ENCODE peak calls at places on chromosomes 1 and 21, in five cellular contexts. T is cardiac muscle cell, O is neural progenitor cell, U is GM12865, V is astrocyte of the cerebellum. P is an unnamed sample.

GRCh38 chr21:44872266-44872567 is 1.3 kb downstream of the PTTG1IP start:
- DNase-seq in T (no peak), O (no peak), U (no peak), V (no peak), P (no peak)

GRCh38 chr1:206734499-206735142 is 36.0 kb upstream of the IL19 start:
- DNase-seq in T (peak; percentile 44), O (peak; percentile 64), U (peak; percentile 79), V (no peak), P (no peak)

GRCh38 chr1:33081554-33082305 is 777 bp downstream of the AZIN2 start:
- DNase-seq in T (peak; percentile 22), O (peak; percentile 57), U (no peak), V (no peak), P (no peak)

GRCh38 chr1:173864179-173864867 is 3.5 kb downstream of the GAS5 start:
- DNase-seq in T (no peak), O (no peak), U (peak; percentile 5), V (no peak), P (no peak)

GRCh38 chr1:113073457-113073950 is 506 bp downstream of the LRIG2 start:
- DNase-seq in T (peak; percentile 83), O (peak; percentile 89), U (peak; percentile 51), V (no peak), P (peak; percentile 15)

GRCh38 chr21:36183144-36183795 is 26.6 kb downstream of the DOP1B start:
- DNase-seq in T (no peak), O (no peak), U (no peak), V (no peak), P (no peak)

GRCh38 chr1:96329121-96329520 is 392.5 kb upstream of the PTBP2 start:
- DNase-seq in T (no peak), O (no peak), U (no peak), V (no peak), P (peak; percentile 3)

GRCh38 chr1:33454646-33455282 is 17.7 kb upstream of the ZSCAN20 start:
- DNase-seq in T (no peak), O (no peak), U (no peak), V (no peak), P (no peak)

GRCh38 chr1:224432141-224432540 is 2.5 kb downstream of the WDR26 start:
- DNase-seq in T (no peak), O (no peak), U (no peak), V (no peak), P (no peak)

GRCh38 chr1:98048234-98048633 is 127.4 kb upstream of the DPYD start:
- DNase-seq in T (peak; percentile 92), O (peak; percentile 92), U (peak; percentile 69), V (peak; percentile 78), P (peak; percentile 85)

GRCh38 chr1:154325583-154326545 is 539 bp downstream of the ATP8B2 start:
- DNase-seq in T (peak; percentile 92), O (peak; percentile 92), U (peak; percentile 43), V (peak; percentile 70), P (peak; percentile 73)

GRCh38 chr1:228776439-228776838 is 41.2 kb downstream of the RHOU start:
- DNase-seq in T (no peak), O (no peak), U (no peak), V (no peak), P (no peak)

GRCh38 chr1:187909382-187909781 is 1080.6 kb downstream of the PLA2G4A start:
- DNase-seq in T (no peak), O (no peak), U (no peak), V (no peak), P (no peak)

GRCh38 chr1:222126052-222126451 is 384.2 kb upstream of the DUSP10 start:
- DNase-seq in T (no peak), O (no peak), U (no peak), V (no peak), P (no peak)

GRCh38 chr1:30789388-30790255 is 32.0 kb upstream of the LAPTM5 start:
- DNase-seq in T (no peak), O (no peak), U (no peak), V (no peak), P (no peak)

DNA sequence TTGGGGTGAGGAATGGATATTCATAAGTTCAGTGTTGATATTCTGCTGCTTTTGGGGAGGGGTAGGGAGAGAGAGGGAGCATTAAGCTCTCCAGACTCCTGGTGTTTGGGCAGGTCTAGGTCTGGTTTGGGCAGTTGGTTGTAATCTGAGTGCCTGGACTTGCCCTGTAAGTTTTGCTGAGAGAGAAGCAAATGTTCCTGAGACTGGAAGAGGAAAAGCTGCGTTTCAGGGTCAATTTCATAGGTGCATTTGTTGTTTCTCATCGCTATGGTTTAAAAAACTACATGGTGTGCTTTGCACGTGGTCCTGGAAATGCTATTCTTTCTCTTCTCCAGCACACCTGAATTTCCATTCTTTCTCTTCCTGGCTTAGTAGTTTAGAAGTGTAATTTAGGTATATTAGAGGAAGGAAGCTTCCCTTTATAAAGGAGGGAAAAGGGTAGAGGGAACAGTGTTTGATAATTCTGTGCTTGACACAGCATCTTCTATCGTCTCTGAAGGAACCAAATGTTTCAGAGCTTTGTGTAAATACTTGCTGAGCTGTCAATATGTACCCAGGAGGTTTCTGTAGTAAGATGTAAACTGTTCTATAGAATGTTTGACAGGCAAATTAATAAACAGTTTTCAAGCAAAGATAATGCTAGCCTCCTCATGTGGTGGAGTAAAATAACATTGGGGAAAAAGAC is 6.3 kb downstream of the ARID1A start:
- DNase-seq in T (no peak), O (no peak), U (no peak), V (no peak), P (no peak)
- H3K4me3 ChIP-seq in T (no peak overlapping the region), O (peak overlapping the region; percentile 90), U (peak overlapping the region; percentile 88), V (no peak overlapping the region), P (peak overlapping the region; percentile 8)

GRCh38 chr1:226549094-226549936 is 751 bp downstream of the STUM start:
- DNase-seq in T (no peak), O (peak; percentile 19), U (no peak), V (no peak), P (no peak)
- H3K4me3 ChIP-seq in T (peak overlapping the region; percentile 39), O (peak overlapping the region; percentile 58), U (no peak overlapping the region), V (peak overlapping the region; percentile 22), P (no peak overlapping the region)

GRCh38 chr1:73761559-73761958 is 436.4 kb downstream of the LRRIQ3 start:
- DNase-seq in T (no peak), O (no peak), U (no peak), V (no peak), P (no peak)
- H3K4me3 ChIP-seq in T (no peak overlapping the region), O (no peak overlapping the region), U (no peak overlapping the region), V (no peak overlapping the region), P (no peak overlapping the region)

GRCh38 chr1:3471356-3472087 is 17.1 kb downstream of the ARHGEF16 start:
- DNase-seq in T (peak; percentile 74), O (peak; percentile 87), U (no peak), V (no peak), P (no peak)
- H3K4me3 ChIP-seq in T (no peak overlapping the region), O (peak overlapping the region; percentile 11), U (no peak overlapping the region), V (no peak overlapping the region), P (no peak overlapping the region)

DNA sequence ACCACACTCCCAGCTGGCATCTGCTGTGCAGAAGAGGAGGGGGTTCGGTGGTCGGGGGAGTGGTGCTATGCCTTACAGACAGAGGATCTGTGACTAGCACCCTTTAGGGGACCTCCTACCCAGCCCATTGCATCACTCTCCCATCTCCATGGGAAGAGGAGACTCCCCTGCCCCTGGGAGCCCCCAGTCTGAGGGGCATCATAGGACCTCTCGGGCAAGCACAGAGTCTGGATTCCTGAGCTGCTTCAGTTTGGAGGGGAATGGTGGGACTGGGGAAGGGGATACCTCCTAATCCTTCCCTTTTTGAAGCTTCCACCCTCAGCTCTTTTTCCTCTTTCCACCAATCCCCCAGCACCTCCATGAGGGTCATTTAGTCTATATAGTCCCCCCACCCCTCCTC is 1.4 kb downstream of the INSRR start:
- DNase-seq in T (no peak), O (no peak), U (no peak), V (no peak), P (no peak)
- H3K4me3 ChIP-seq in T (no peak overlapping the region), O (no peak overlapping the region), U (no peak overlapping the region), V (no peak overlapping the region), P (no peak overlapping the region)

P was measured in AG04450.